ENCODE peak calls at places on chromosomes 13 and 19, in five cellular contexts. One of them, this sample, is unnamed. For H3K27me3, the result is how much of the 10 kb centered on the place peaks cover.

GRCh38 chr19:41027273-41027967 is 36.3 kb downstream of the CYP2B6 start:
- ATAC-seq in upper lobe of left lung: no peak
- ATAC-seq in HepG2: no peak
- ATAC-seq in K562: no peak
- ATAC-seq in GM12878: no peak
- ATAC-seq in this sample: no peak

GRCh38 chr13:92054389-92054788 is 656.0 kb downstream of the GPC5 start:
- ATAC-seq in upper lobe of left lung: no peak
- ATAC-seq in HepG2: peak
- ATAC-seq in K562: no peak
- ATAC-seq in GM12878: no peak
- ATAC-seq in this sample: no peak

GRCh38 chr19:11125994-11126685 is 29.4 kb downstream of the SPC24 start:
- ATAC-seq in upper lobe of left lung: peak
- ATAC-seq in HepG2: peak
- ATAC-seq in K562: peak
- ATAC-seq in GM12878: peak
- ATAC-seq in this sample: peak

GRCh38 chr13:74145249-74145970 is 11.2 kb upstream of the KLF12 start:
- ATAC-seq in upper lobe of left lung: no peak
- ATAC-seq in HepG2: no peak
- ATAC-seq in K562: no peak
- ATAC-seq in GM12878: peak
- ATAC-seq in this sample: no peak

GRCh38 chr13:43662976-43663375 is 123.8 kb downstream of the ENOX1 start:
- ATAC-seq in upper lobe of left lung: no peak
- ATAC-seq in HepG2: no peak
- ATAC-seq in K562: no peak
- ATAC-seq in GM12878: no peak
- ATAC-seq in this sample: no peak

GRCh38 chr19:29687244-29687896 is 22.1 kb downstream of the PLEKHF1 start:
- ATAC-seq in upper lobe of left lung: peak
- ATAC-seq in HepG2: no peak
- ATAC-seq in K562: peak
- ATAC-seq in GM12878: no peak
- ATAC-seq in this sample: peak

GRCh38 chr13:36819811-36820140 is 754 bp downstream of the RFXAP start:
- ATAC-seq in upper lobe of left lung: peak
- ATAC-seq in HepG2: peak
- ATAC-seq in K562: peak
- ATAC-seq in GM12878: peak
- ATAC-seq in this sample: no peak

GRCh38 chr13:80109313-80109712 is 231.6 kb downstream of the SPRY2 start:
- ATAC-seq in upper lobe of left lung: no peak
- ATAC-seq in HepG2: no peak
- ATAC-seq in K562: no peak
- ATAC-seq in GM12878: no peak
- ATAC-seq in this sample: no peak

GRCh38 chr19:40229484-40229883 is 3.0 kb upstream of the CCNP start:
- ATAC-seq in upper lobe of left lung: no peak
- ATAC-seq in HepG2: no peak
- ATAC-seq in K562: no peak
- ATAC-seq in GM12878: no peak
- ATAC-seq in this sample: no peak

GRCh38 chr13:37709318-37709717 is 110.8 kb upstream of the POSTN start:
- ATAC-seq in upper lobe of left lung: no peak
- ATAC-seq in HepG2: no peak
- ATAC-seq in K562: no peak
- ATAC-seq in GM12878: no peak
- ATAC-seq in this sample: no peak

GRCh38 chr19:4284176-4284958 is 5.3 kb downstream of the SHD start:
- ATAC-seq in upper lobe of left lung: no peak
- ATAC-seq in HepG2: peak
- ATAC-seq in K562: peak
- ATAC-seq in GM12878: peak
- ATAC-seq in this sample: no peak

GRCh38 chr19:14097532-14098151 is 7.1 kb upstream of the SAMD1 start:
- ATAC-seq in upper lobe of left lung: no peak
- ATAC-seq in HepG2: peak
- ATAC-seq in K562: peak
- ATAC-seq in GM12878: no peak
- ATAC-seq in this sample: no peak

GRCh38 chr13:98879127-98879520 is 98.7 kb downstream of the DOCK9 start:
- ATAC-seq in upper lobe of left lung: no peak
- ATAC-seq in HepG2: no peak
- ATAC-seq in K562: no peak
- ATAC-seq in GM12878: no peak
- ATAC-seq in this sample: no peak

GRCh38 chr13:47066261-47066660 is 169.4 kb upstream of the HTR2A start:
- ATAC-seq in upper lobe of left lung: peak
- ATAC-seq in HepG2: no peak
- ATAC-seq in K562: no peak
- ATAC-seq in GM12878: no peak
- ATAC-seq in this sample: no peak

GRCh38 chr13:59360108-59360507 is 803.6 kb downstream of the DIAPH3 start:
- ATAC-seq in upper lobe of left lung: peak
- ATAC-seq in HepG2: no peak
- ATAC-seq in K562: no peak
- ATAC-seq in GM12878: peak
- ATAC-seq in this sample: no peak

GRCh38 chr19:9913237-9914000 is 22.9 kb downstream of the OLFM2 start:
- ATAC-seq in upper lobe of left lung: peak
- ATAC-seq in HepG2: no peak
- ATAC-seq in K562: peak
- ATAC-seq in GM12878: no peak
- ATAC-seq in this sample: no peak

GRCh38 chr13:41029629-41030028 is 10.5 kb upstream of the ELF1 start:
- ATAC-seq in upper lobe of left lung: no peak
- ATAC-seq in HepG2: no peak
- ATAC-seq in K562: peak
- ATAC-seq in GM12878: no peak
- ATAC-seq in this sample: no peak

GRCh38 chr13:50677687-50678463 is 165.6 kb downstream of the DLEU7 start:
- ATAC-seq in upper lobe of left lung: no peak
- ATAC-seq in HepG2: no peak
- ATAC-seq in K562: no peak
- ATAC-seq in GM12878: no peak
- ATAC-seq in this sample: peak

GRCh38 chr13:112348642-112349345 is 27.4 kb upstream of the SPACA7 start:
- ATAC-seq in upper lobe of left lung: no peak
- ATAC-seq in HepG2: no peak
- ATAC-seq in K562: no peak
- ATAC-seq in GM12878: no peak
- ATAC-seq in this sample: no peak
- H3K27me3 ChIP-seq in upper lobe of left lung: under half
- H3K27me3 ChIP-seq in HepG2: under half
- H3K27me3 ChIP-seq in K562: under half
- H3K27me3 ChIP-seq in GM12878: under half
- H3K27me3 ChIP-seq in this sample: half or more

GRCh38 chr19:50835103-50835784 is 1.9 kb upstream of the KLK15 start:
- ATAC-seq in upper lobe of left lung: peak
- ATAC-seq in HepG2: peak
- ATAC-seq in K562: peak
- ATAC-seq in GM12878: peak
- ATAC-seq in this sample: peak

GRCh38 chr19:50837300-50837699 is 3.9 kb upstream of the KLK15 start:
- ATAC-seq in upper lobe of left lung: no peak
- ATAC-seq in HepG2: no peak
- ATAC-seq in K562: no peak
- ATAC-seq in GM12878: no peak
- ATAC-seq in this sample: no peak

GRCh38 chr19:50836543-50837195 is 3.3 kb upstream of the KLK15 start:
- ATAC-seq in upper lobe of left lung: no peak
- ATAC-seq in HepG2: peak
- ATAC-seq in K562: no peak
- ATAC-seq in GM12878: no peak
- ATAC-seq in this sample: no peak

GRCh38 chr19:50833802-50834167 is 411 bp upstream of the KLK15 start:
- ATAC-seq in upper lobe of left lung: no peak
- ATAC-seq in HepG2: no peak
- ATAC-seq in K562: no peak
- ATAC-seq in GM12878: no peak
- ATAC-seq in this sample: no peak

GRCh38 chr19:50835785-50836542 is 2.6 kb upstream of the KLK15 start:
- ATAC-seq in upper lobe of left lung: peak
- ATAC-seq in HepG2: peak
- ATAC-seq in K562: peak
- ATAC-seq in GM12878: peak
- ATAC-seq in this sample: peak
- TF ChIP-seq POLR2A in upper lobe of left lung: no peak
- TF ChIP-seq POLR2A in HepG2: peak
- TF ChIP-seq POLR2A in K562: peak
- TF ChIP-seq POLR2A in GM12878: peak
- TF ChIP-seq POLR2A in this sample: no peak

GRCh38 chr13:44814144-44814543 is 175.1 kb downstream of the NUFIP1 start:
- ATAC-seq in upper lobe of left lung: no peak
- ATAC-seq in HepG2: no peak
- ATAC-seq in K562: no peak
- ATAC-seq in GM12878: no peak
- ATAC-seq in this sample: no peak

GRCh38 chr13:44816701-44817684 is 172.3 kb downstream of the NUFIP1 start:
- ATAC-seq in upper lobe of left lung: no peak
- ATAC-seq in HepG2: no peak
- ATAC-seq in K562: no peak
- ATAC-seq in GM12878: no peak
- ATAC-seq in this sample: no peak

GRCh38 chr13:44818016-44818415 is 171.3 kb downstream of the NUFIP1 start:
- ATAC-seq in upper lobe of left lung: no peak
- ATAC-seq in HepG2: no peak
- ATAC-seq in K562: no peak
- ATAC-seq in GM12878: no peak
- ATAC-seq in this sample: no peak

GRCh38 chr13:44814836-44815235 is 174.4 kb downstream of the NUFIP1 start:
- ATAC-seq in upper lobe of left lung: no peak
- ATAC-seq in HepG2: no peak
- ATAC-seq in K562: no peak
- ATAC-seq in GM12878: no peak
- ATAC-seq in this sample: no peak

DNA sequence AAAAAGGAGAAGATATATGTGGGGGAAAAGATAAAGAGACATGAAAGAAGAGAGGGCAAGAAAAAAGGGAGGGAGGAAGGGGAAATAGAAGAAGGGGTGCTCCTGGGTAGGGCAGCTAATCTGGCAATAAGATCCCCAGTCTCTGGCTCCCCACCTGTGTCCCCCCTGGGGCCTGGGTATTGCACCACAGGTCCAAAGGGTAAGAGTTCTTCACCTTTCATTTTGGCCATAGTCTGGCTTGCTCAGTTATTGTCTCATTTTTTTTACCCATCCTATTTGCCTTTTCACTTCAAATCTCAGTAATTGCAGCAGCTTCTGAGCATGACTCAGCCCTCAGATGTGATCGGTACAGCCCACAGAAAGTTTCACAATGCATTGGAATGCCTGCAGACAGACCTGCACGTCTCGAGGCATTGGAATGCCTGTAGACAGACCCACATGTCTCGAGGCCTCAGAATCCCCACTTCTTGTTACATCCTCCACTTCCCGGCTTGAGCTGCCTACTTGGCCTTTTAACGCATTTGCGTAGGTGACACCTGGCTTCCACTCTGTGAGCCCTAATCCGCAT is 173.7 kb downstream of the NUFIP1 start:
- ATAC-seq in upper lobe of left lung: peak
- ATAC-seq in HepG2: peak
- ATAC-seq in K562: no peak
- ATAC-seq in GM12878: peak
- ATAC-seq in this sample: peak
- TF ChIP-seq EP300 in upper lobe of left lung: peak
- TF ChIP-seq EP300 in HepG2: no peak
- TF ChIP-seq EP300 in K562: no peak
- TF ChIP-seq EP300 in GM12878: no peak
- TF ChIP-seq EP300 in this sample: no peak

GRCh38 chr13:21676611-21677021 is 5.7 kb downstream of the FGF9 start:
- ATAC-seq in upper lobe of left lung: no peak
- ATAC-seq in HepG2: peak
- ATAC-seq in K562: peak
- ATAC-seq in GM12878: no peak
- ATAC-seq in this sample: no peak
- H3K27me3 ChIP-seq in upper lobe of left lung: under half
- H3K27me3 ChIP-seq in HepG2: under half
- H3K27me3 ChIP-seq in K562: under half
- H3K27me3 ChIP-seq in GM12878: under half
- H3K27me3 ChIP-seq in this sample: half or more